ENCODE peak calls at places on chromosome 15, in ten cellular contexts. X is choroid plexus epithelial cell, F is right atrium auricular region, Y is transverse colon, I is cardiac muscle cell, W is tibial nerve, P is nephron progenitor cell, A is thoracic aorta, O is fibroblast of lung, S is heart left ventricle. T is an unnamed sample.

GRCh38 chr15:71296032-71296686 is 180.9 kb downstream of the THSD4 start:
- DNase-seq in X (peak), F (no peak), Y (peak), I (no peak), W (no peak), P (no peak), A (no peak), O (peak), S (no peak), T (peak)

GRCh38 chr15:52394020-52394608 is 98.5 kb upstream of the MYO5C start:
- DNase-seq in X (peak), F (no peak), Y (no peak), I (peak), W (no peak), P (no peak), A (no peak), O (no peak), S (no peak), T (no peak)

GRCh38 chr15:37086521-37086920 is 13.8 kb downstream of the MEIS2 start:
- DNase-seq in X (no peak), F (no peak), Y (no peak), I (no peak), W (no peak), P (no peak), A (no peak), O (no peak), S (no peak), T (no peak)

GRCh38 chr15:67133738-67134576 is 68.6 kb downstream of the SMAD3 start:
- DNase-seq in X (peak), F (no peak), Y (peak), I (peak), W (no peak), P (peak), A (no peak), O (no peak), S (peak), T (peak)

GRCh38 chr15:64740361-64741170 is 34.8 kb downstream of the RBPMS2 start:
- DNase-seq in X (peak), F (peak), Y (peak), I (no peak), W (peak), P (no peak), A (no peak), O (peak), S (peak), T (peak)

GRCh38 chr15:51842852-51843737 is 13.6 kb downstream of the TMOD3 start:
- DNase-seq in X (peak), F (no peak), Y (no peak), I (no peak), W (no peak), P (no peak), A (no peak), O (no peak), S (no peak), T (peak)

GRCh38 chr15:87752250-87752951 is 504.1 kb downstream of the NTRK3 start:
- DNase-seq in X (peak), F (no peak), Y (no peak), I (no peak), W (peak), P (no peak), A (no peak), O (peak), S (no peak), T (peak)

GRCh38 chr15:81942655-81943054 is 103.2 kb downstream of the MEX3B start:
- DNase-seq in X (no peak), F (no peak), Y (no peak), I (no peak), W (no peak), P (no peak), A (no peak), O (no peak), S (no peak), T (no peak)

GRCh38 chr15:25175033-25175788 is 220.4 kb downstream of the SNRPN start:
- DNase-seq in X (no peak), F (peak), Y (no peak), I (no peak), W (no peak), P (no peak), A (no peak), O (no peak), S (peak), T (no peak)

GRCh38 chr15:90358124-90359033 is 6.3 kb downstream of the ZNF774 start:
- DNase-seq in X (peak), F (no peak), Y (peak), I (no peak), W (no peak), P (no peak), A (no peak), O (peak), S (no peak), T (peak)

GRCh38 chr15:67125589-67126502 is 60.4 kb downstream of the SMAD3 start:
- DNase-seq in X (peak), F (peak), Y (no peak), I (no peak), W (peak), P (peak), A (peak), O (peak), S (peak), T (peak)

GRCh38 chr15:92657486-92657885 is 1.9 kb upstream of the FAM174B start:
- DNase-seq in X (no peak), F (no peak), Y (no peak), I (no peak), W (no peak), P (no peak), A (no peak), O (no peak), S (no peak), T (no peak)

GRCh38 chr15:78077860-78078187 is 313 bp upstream of the TBC1D2B start:
- DNase-seq in X (peak), F (no peak), Y (peak), I (no peak), W (no peak), P (no peak), A (no peak), O (peak), S (no peak), T (no peak)

GRCh38 chr15:80440024-80440423 is 35.8 kb downstream of the ARNT2 start:
- DNase-seq in X (no peak), F (peak), Y (no peak), I (no peak), W (no peak), P (no peak), A (no peak), O (no peak), S (no peak), T (no peak)

GRCh38 chr15:63846022-63846544 is 12.3 kb upstream of the HERC1 start:
- DNase-seq in X (no peak), F (no peak), Y (no peak), I (no peak), W (no peak), P (no peak), A (no peak), O (no peak), S (no peak), T (no peak)

GRCh38 chr15:77031376-77032050 is 36.6 kb downstream of the PSTPIP1 start:
- DNase-seq in X (peak), F (no peak), Y (peak), I (no peak), W (no peak), P (no peak), A (no peak), O (no peak), S (peak), T (no peak)

GRCh38 chr15:31145271-31145911 is 43.9 kb upstream of the TRPM1 start:
- DNase-seq in X (peak), F (no peak), Y (no peak), I (no peak), W (no peak), P (no peak), A (no peak), O (peak), S (no peak), T (peak)

GRCh38 chr15:93029613-93030429 is 59.2 kb downstream of the RGMA start:
- DNase-seq in X (peak), F (peak), Y (no peak), I (no peak), W (no peak), P (no peak), A (peak), O (peak), S (no peak), T (peak)

GRCh38 chr15:87871738-87872315 is 384.7 kb downstream of the NTRK3 start:
- DNase-seq in X (no peak), F (no peak), Y (no peak), I (no peak), W (no peak), P (no peak), A (no peak), O (peak), S (no peak), T (no peak)

GRCh38 chr15:57566840-57567239 is 24.9 kb upstream of the MYZAP start:
- DNase-seq in X (no peak), F (no peak), Y (peak), I (no peak), W (no peak), P (no peak), A (no peak), O (no peak), S (peak), T (no peak)

GRCh38 chr15:52464478-52464877 is 64.2 kb downstream of the MYO5A start:
- DNase-seq in X (no peak), F (no peak), Y (no peak), I (no peak), W (no peak), P (no peak), A (no peak), O (no peak), S (no peak), T (no peak)

GRCh38 chr15:68256675-68257450 is 20.7 kb upstream of the FEM1B start:
- DNase-seq in X (peak), F (peak), Y (peak), I (peak), W (peak), P (peak), A (peak), O (peak), S (peak), T (peak)

GRCh38 chr15:88769161-88769971 is 33.9 kb upstream of the ACAN start:
- DNase-seq in X (peak), F (no peak), Y (no peak), I (no peak), W (no peak), P (peak), A (no peak), O (no peak), S (no peak), T (peak)

GRCh38 chr15:34239151-34239761 is 14.4 kb downstream of the EMC4 start:
- DNase-seq in X (peak), F (no peak), Y (no peak), I (no peak), W (no peak), P (no peak), A (no peak), O (peak), S (no peak), T (peak)

GRCh38 chr15:80743189-80743833 is 35.9 kb upstream of the CEMIP start:
- DNase-seq in X (peak), F (no peak), Y (peak), I (no peak), W (no peak), P (no peak), A (no peak), O (peak), S (no peak), T (peak)

GRCh38 chr15:69275104-69275670 is 23.5 kb upstream of the PAQR5 start:
- DNase-seq in X (peak), F (no peak), Y (no peak), I (peak), W (no peak), P (no peak), A (no peak), O (peak), S (no peak), T (no peak)

GRCh38 chr15:32828507-32829186 is 110.8 kb downstream of the GREM1 start:
- DNase-seq in X (peak), F (no peak), Y (no peak), I (no peak), W (no peak), P (no peak), A (no peak), O (peak), S (no peak), T (peak)

GRCh38 chr15:77029166-77030041 is 34.5 kb downstream of the PSTPIP1 start:
- DNase-seq in X (no peak), F (no peak), Y (peak), I (no peak), W (no peak), P (no peak), A (no peak), O (no peak), S (peak), T (no peak)

GRCh38 chr15:38623744-38624143 is 59.1 kb upstream of the RASGRP1 start:
- DNase-seq in X (no peak), F (no peak), Y (no peak), I (no peak), W (no peak), P (no peak), A (no peak), O (no peak), S (peak), T (no peak)

GRCh38 chr15:98529205-98530145 is 118.9 kb upstream of the IGF1R start:
- DNase-seq in X (no peak), F (no peak), Y (no peak), I (no peak), W (no peak), P (no peak), A (no peak), O (no peak), S (no peak), T (no peak)

GRCh38 chr15:69997701-69998273 is 99.9 kb downstream of the TLE3 start:
- DNase-seq in X (peak), F (peak), Y (peak), I (no peak), W (peak), P (no peak), A (no peak), O (peak), S (no peak), T (peak)

GRCh38 chr15:60534051-60534450 is 55.1 kb upstream of the ICE2 start:
- DNase-seq in X (no peak), F (no peak), Y (no peak), I (no peak), W (no peak), P (no peak), A (no peak), O (no peak), S (no peak), T (no peak)

GRCh38 chr15:51375966-51376640 is 34.6 kb downstream of the GLDN start:
- DNase-seq in X (peak), F (no peak), Y (no peak), I (no peak), W (no peak), P (no peak), A (no peak), O (peak), S (no peak), T (peak)

GRCh38 chr15:20356444-20357138 is 185.0 kb downstream of the GOLGA6L6 start:
- DNase-seq in X (peak), F (peak), Y (peak), I (no peak), W (peak), P (no peak), A (no peak), O (no peak), S (peak), T (no peak)

GRCh38 chr15:98668566-98669308 is 20.4 kb downstream of the IGF1R start:
- DNase-seq in X (peak), F (no peak), Y (no peak), I (peak), W (no peak), P (no peak), A (no peak), O (peak), S (no peak), T (peak)

GRCh38 chr15:71443538-71443937 is 328.3 kb downstream of the THSD4 start:
- DNase-seq in X (peak), F (peak), Y (peak), I (peak), W (peak), P (peak), A (no peak), O (peak), S (no peak), T (peak)

GRCh38 chr15:77569647-77570186 is 63.0 kb downstream of the LINGO1 start:
- DNase-seq in X (peak), F (no peak), Y (no peak), I (peak), W (no peak), P (peak), A (no peak), O (peak), S (no peak), T (no peak)

GRCh38 chr15:99963096-99963825 is 230.0 kb upstream of the LYSMD4 start:
- DNase-seq in X (no peak), F (no peak), Y (no peak), I (no peak), W (no peak), P (no peak), A (no peak), O (no peak), S (peak), T (no peak)

GRCh38 chr15:99958426-99959097 is 225.3 kb upstream of the LYSMD4 start:
- DNase-seq in X (no peak), F (peak), Y (no peak), I (no peak), W (no peak), P (no peak), A (no peak), O (no peak), S (no peak), T (no peak)

GRCh38 chr15:99962006-99962561 is 228.8 kb upstream of the LYSMD4 start:
- DNase-seq in X (no peak), F (peak), Y (no peak), I (no peak), W (no peak), P (no peak), A (no peak), O (no peak), S (no peak), T (no peak)

GRCh38 chr15:99963976-99964375 is 230.7 kb upstream of the LYSMD4 start:
- DNase-seq in X (no peak), F (no peak), Y (no peak), I (no peak), W (no peak), P (no peak), A (no peak), O (no peak), S (no peak), T (no peak)

GRCh38 chr15:99961011-99961441 is 227.8 kb upstream of the LYSMD4 start:
- DNase-seq in X (peak), F (peak), Y (no peak), I (peak), W (peak), P (no peak), A (no peak), O (no peak), S (peak), T (no peak)
- TF ChIP-seq CTCF in X (peak), F (peak), Y (peak), I (peak), W (peak), P (no peak), A (no peak), O (no peak), S (peak), T (no peak)

GRCh38 chr15:86115138-86115801 is 35.6 kb downstream of the AGBL1 start:
- DNase-seq in X (no peak), F (no peak), Y (no peak), I (no peak), W (no peak), P (no peak), A (no peak), O (no peak), S (no peak), T (no peak)
- TF ChIP-seq CTCF in X (no peak), F (peak), Y (no peak), I (no peak), W (no peak), P (no peak), A (no peak), O (no peak), S (no peak), T (no peak)

DNA sequence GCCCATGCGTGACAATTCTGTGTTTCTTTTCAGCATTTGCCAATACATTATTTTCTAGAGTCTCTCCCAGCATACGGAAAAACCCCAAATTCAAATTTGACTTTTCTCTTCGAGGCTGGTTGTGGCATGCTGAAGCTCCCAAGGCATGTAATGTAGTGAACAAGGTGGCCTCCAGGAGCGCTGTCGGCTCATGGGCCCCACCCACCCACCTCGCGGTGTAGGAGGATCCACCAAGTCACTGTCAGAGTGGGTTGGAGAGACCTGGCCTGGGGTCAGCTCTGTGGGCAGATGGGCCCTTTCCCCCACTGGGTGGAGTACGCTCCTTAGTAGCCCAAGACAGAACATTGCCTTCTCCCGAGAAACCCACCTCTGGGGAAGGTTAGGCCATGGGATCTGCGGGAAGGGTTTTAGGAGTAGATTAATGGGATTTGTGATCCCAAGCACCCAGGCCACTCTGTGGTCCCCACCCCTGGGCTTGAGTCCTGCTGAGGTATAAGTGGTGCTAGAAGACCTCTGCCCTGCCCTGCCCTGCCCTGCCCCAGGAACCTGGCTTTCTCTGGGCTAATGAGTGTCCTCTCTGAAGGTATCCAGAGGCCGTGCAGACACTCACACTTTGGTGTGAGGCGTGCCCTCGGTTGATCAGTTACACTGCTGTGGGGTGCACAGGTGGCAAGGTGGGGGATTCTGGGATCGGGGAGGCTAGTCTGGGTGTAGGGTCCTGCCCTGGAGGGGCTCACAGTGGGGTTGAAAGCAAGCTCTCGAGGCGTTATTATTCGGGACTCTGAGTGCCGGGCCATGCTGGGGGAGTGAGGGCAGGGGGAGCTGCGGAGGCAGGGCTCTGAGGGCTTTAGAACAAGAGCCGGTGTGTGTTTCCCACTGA is 97.9 kb downstream of the APBA2 start:
- DNase-seq in X (no peak), F (peak), Y (no peak), I (no peak), W (no peak), P (no peak), A (no peak), O (no peak), S (no peak), T (no peak)
- TF ChIP-seq CTCF in X (peak), F (no peak), Y (no peak), I (no peak), W (no peak), P (no peak), A (no peak), O (peak), S (no peak), T (no peak)

GRCh38 chr15:50183112-50183794 is 1.3 kb downstream of the SLC27A2 start:
- DNase-seq in X (no peak), F (no peak), Y (no peak), I (peak), W (no peak), P (no peak), A (no peak), O (no peak), S (no peak), T (no peak)

GRCh38 chr15:50182233-50183013 is 427 bp downstream of the SLC27A2 start:
- DNase-seq in X (peak), F (no peak), Y (peak), I (peak), W (no peak), P (peak), A (no peak), O (peak), S (no peak), T (peak)

GRCh38 chr15:50180578-50180977 is 1.4 kb upstream of the SLC27A2 start:
- DNase-seq in X (no peak), F (no peak), Y (no peak), I (no peak), W (no peak), P (no peak), A (no peak), O (no peak), S (no peak), T (no peak)

GRCh38 chr15:50181206-50181982 is 602 bp upstream of the SLC27A2 start:
- DNase-seq in X (no peak), F (no peak), Y (no peak), I (no peak), W (no peak), P (no peak), A (no peak), O (no peak), S (no peak), T (no peak)

DNA sequence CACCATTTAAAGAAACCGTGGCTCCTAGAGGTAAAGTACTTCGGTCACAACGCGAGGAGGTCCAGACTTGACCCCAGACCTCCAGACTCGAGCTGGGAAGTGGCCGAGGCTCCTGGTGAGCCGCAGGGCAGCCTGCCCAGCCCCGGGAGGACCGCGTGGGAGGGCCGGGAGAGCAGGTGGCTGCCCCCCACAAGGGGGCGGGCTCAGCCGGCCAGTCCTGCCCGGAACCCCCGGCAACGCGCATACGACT is at the start of gene SLC27A2:
- DNase-seq in X (peak), F (no peak), Y (peak), I (no peak), W (no peak), P (no peak), A (no peak), O (peak), S (peak), T (no peak)
- TF ChIP-seq CTCF in X (peak), F (peak), Y (peak), I (peak), W (no peak), P (peak), A (no peak), O (peak), S (no peak), T (peak)